ENCODE peak calls at places on chromosomes 13 and 19, in four cellular contexts. I is neural progenitor cell, C is fibroblast of lung, M is H1. U is an unnamed sample.

GRCh38 chr19:3178377-3178972 is at the start of gene S1PR4:
- DNase-seq in I (no peak), C (no peak), M (no peak), U (no peak)

GRCh38 chr13:109182777-109183465 is 553.5 kb downstream of the MYO16 start:
- DNase-seq in I (no peak), C (peak; percentile 53), M (no peak), U (no peak)

GRCh38 chr13:61136101-61136500 is 279.5 kb downstream of the PCDH20 start:
- DNase-seq in I (no peak), C (no peak), M (no peak), U (no peak)

GRCh38 chr19:37227996-37228395 is 10.0 kb downstream of the ZNF383 start:
- DNase-seq in I (peak; percentile 42), C (no peak), M (no peak), U (peak; percentile 23)

GRCh38 chr13:80881495-80882482 is 540.9 kb upstream of the SPRY2 start:
- DNase-seq in I (no peak), C (no peak), M (no peak), U (no peak)

GRCh38 chr19:16594131-16594586 is 21.9 kb upstream of the SLC35E1 start:
- DNase-seq in I (no peak), C (no peak), M (no peak), U (no peak)

GRCh38 chr19:49890349-49891311 is 6.1 kb downstream of the IL4I1 start:
- DNase-seq in I (peak; percentile 82), C (no peak), M (no peak), U (no peak)

GRCh38 chr13:113654591-113655357 is 3.2 kb downstream of the ATP4B start:
- DNase-seq in I (no peak), C (no peak), M (no peak), U (no peak)

GRCh38 chr13:36530050-36530789 is 97.9 kb downstream of the CCNA1 start:
- DNase-seq in I (peak; percentile 29), C (peak; percentile 88), M (no peak), U (peak; percentile 67)

GRCh38 chr13:73722120-73722519 is 412.1 kb downstream of the KLF12 start:
- DNase-seq in I (no peak), C (peak; percentile 86), M (no peak), U (peak; percentile 84)

GRCh38 chr13:40192516-40193257 is 473.8 kb downstream of the FOXO1 start:
- DNase-seq in I (no peak), C (no peak), M (no peak), U (no peak)

GRCh38 chr13:80341771-80342271 is 895 bp upstream of the SPRY2 start:
- DNase-seq in I (peak; percentile 89), C (peak; percentile 68), M (no peak), U (peak; percentile 89)

GRCh38 chr13:30394798-30395191 is 27.5 kb upstream of the UBE2L5 start:
- DNase-seq in I (no peak), C (no peak), M (no peak), U (no peak)

GRCh38 chr13:112069063-112069726 is 2.2 kb downstream of the SOX1 start:
- DNase-seq in I (peak; percentile 62), C (no peak), M (no peak), U (no peak)

GRCh38 chr19:51029718-51030117 is 3.3 kb upstream of the KLK11 start:
- DNase-seq in I (no peak), C (no peak), M (no peak), U (peak; percentile 25)

GRCh38 chr19:44847144-44848035 is 1.3 kb downstream of the NECTIN2 start:
- DNase-seq in I (peak; percentile 75), C (peak; percentile 61), M (no peak), U (peak; percentile 70)

GRCh38 chr19:18425515-18426415 is 6.6 kb downstream of the SSBP4 start:
- DNase-seq in I (no peak), C (peak; percentile 70), M (no peak), U (peak; percentile 51)

GRCh38 chr13:46015374-46015773 is 37.2 kb downstream of the ZC3H13 start:
- DNase-seq in I (no peak), C (peak; percentile 12), M (no peak), U (no peak)

GRCh38 chr19:10780368-10780767 is 55.6 kb downstream of the TMED1 start:
- DNase-seq in I (no peak), C (peak; percentile 84), M (no peak), U (no peak)

GRCh38 chr13:110394371-110394841 is 87.3 kb downstream of the COL4A2 start:
- DNase-seq in I (no peak), C (peak; percentile 83), M (no peak), U (no peak)

GRCh38 chr13:41658057-41658642 is 200.8 kb downstream of the RGCC start:
- DNase-seq in I (no peak), C (peak; percentile 59), M (no peak), U (no peak)

GRCh38 chr19:38441660-38442348 is 8.3 kb downstream of the RYR1 start:
- DNase-seq in I (peak; percentile 71), C (no peak), M (no peak), U (no peak)

GRCh38 chr19:52734340-52734892 is 428 bp downstream of the ZNF611 start:
- DNase-seq in I (peak; percentile 59), C (peak; percentile 22), M (no peak), U (peak; percentile 25)

GRCh38 chr13:41137951-41138350 is 5.3 kb upstream of the KBTBD6 start:
- DNase-seq in I (no peak), C (peak; percentile 79), M (no peak), U (no peak)

GRCh38 chr13:52968074-52968700 is 60.4 kb upstream of the OLFM4 start:
- DNase-seq in I (peak; percentile 92), C (peak; percentile 26), M (peak; percentile 90), U (peak; percentile 70)

GRCh38 chr13:26867451-26868067 is 107.0 kb upstream of the GPR12 start:
- DNase-seq in I (peak; percentile 46), C (peak; percentile 17), M (no peak), U (peak; percentile 29)

GRCh38 chr13:51303882-51304281 is 35.6 kb upstream of the SERPINE3 start:
- DNase-seq in I (no peak), C (no peak), M (no peak), U (no peak)

GRCh38 chr13:83865161-83866137 is 16.8 kb downstream of the SLITRK1 start:
- DNase-seq in I (no peak), C (no peak), M (no peak), U (no peak)

GRCh38 chr13:34667356-34668218 is 274.5 kb upstream of the NBEA start:
- DNase-seq in I (no peak), C (no peak), M (no peak), U (no peak)

GRCh38 chr19:6611441-6611852 is 20.5 kb upstream of the CD70 start:
- DNase-seq in I (no peak), C (no peak), M (no peak), U (no peak)

GRCh38 chr19:40394816-40395210 is 4.8 kb upstream of the HIPK4 start:
- DNase-seq in I (no peak), C (no peak), M (no peak), U (no peak)

GRCh38 chr19:40390084-40390742 is at the start of gene HIPK4:
- DNase-seq in I (no peak), C (no peak), M (no peak), U (no peak)

GRCh38 chr19:40392123-40392522 is 2.1 kb upstream of the HIPK4 start:
- DNase-seq in I (no peak), C (no peak), M (no peak), U (no peak)

GRCh38 chr19:40393894-40394815 is 4.2 kb upstream of the HIPK4 start:
- DNase-seq in I (no peak), C (no peak), M (no peak), U (no peak)

GRCh38 chr19:40392894-40393517 is 3.0 kb upstream of the HIPK4 start:
- DNase-seq in I (no peak), C (no peak), M (no peak), U (no peak)
- TF ChIP-seq CTCF in I (no peak), C (no peak), M (peak; percentile 47), U (no peak)

GRCh38 chr19:33220735-33221134 is 4.9 kb downstream of the SLC7A10 start:
- DNase-seq in I (no peak), C (no peak), M (no peak), U (no peak)
- TF ChIP-seq EZH2 in I (no peak), C (no peak), M (no peak), U (no peak)

DNA sequence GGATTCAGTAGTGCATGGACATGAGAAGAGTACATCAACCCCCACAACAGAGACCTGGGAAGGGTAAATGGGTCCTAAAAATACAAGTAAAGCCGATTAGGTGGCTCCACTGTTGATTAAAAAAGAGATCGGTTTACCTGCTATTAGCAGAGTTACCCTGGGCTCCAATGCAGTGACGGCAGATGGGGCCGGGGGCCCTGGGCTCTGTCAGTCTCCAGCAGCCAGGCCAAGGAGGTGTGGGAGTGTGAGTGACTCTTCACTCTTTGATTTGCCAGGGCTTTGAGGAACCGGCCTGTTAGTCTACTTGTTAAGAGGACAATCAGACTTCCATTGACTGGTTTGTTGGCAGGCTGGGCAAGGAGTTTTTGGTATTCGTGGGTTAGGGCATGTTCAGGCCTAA is 1368.7 kb downstream of the UQCRFS1 start:
- DNase-seq in I (no peak), C (no peak), M (no peak), U (no peak)
- H3K9me3 ChIP-seq in I (peaks cover 9% of the 10 kb centered on the region), C (no peaks in the 10 kb centered on the region), M (peaks cover 74% of the 10 kb centered on the region), U (peaks cover 45% of the 10 kb centered on the region)

DNA sequence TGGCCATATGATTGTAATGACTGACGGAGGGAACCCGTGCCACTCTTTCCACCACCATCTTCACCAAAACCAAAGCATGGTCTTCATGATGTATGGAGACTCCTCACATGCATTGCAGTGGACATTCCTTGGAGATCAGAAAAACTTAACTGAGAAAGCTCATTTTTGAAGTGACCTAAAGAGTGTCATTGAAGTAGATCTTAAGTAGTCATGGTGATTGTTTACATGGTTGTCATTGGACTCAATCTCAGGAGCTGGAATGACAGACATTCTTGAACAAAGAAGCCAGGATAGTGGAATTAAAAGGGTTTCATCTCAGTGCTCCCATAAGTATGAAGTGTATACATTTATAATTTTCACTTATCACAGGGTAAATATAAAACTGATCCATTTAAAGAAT is 236.7 kb upstream of the IPO5 start:
- DNase-seq in I (no peak), C (no peak), M (no peak), U (no peak)
- TF ChIP-seq CTCF in I (no peak), C (no peak), M (no peak), U (no peak)

GRCh38 chr13:85283408-85283807 is 515.8 kb downstream of the SLITRK6 start:
- DNase-seq in I (no peak), C (peak; percentile 22), M (no peak), U (no peak)
- TF ChIP-seq EZH2 in I (no peak), C (no peak), M (no peak), U (no peak)

GRCh38 chr13:95723428-95723827 is 46.5 kb downstream of the DNAJC3 start:
- DNase-seq in I (no peak), C (no peak), M (no peak), U (no peak)

GRCh38 chr13:95728957-95729356 is 52.0 kb downstream of the DNAJC3 start:
- DNase-seq in I (no peak), C (no peak), M (no peak), U (no peak)

DNA sequence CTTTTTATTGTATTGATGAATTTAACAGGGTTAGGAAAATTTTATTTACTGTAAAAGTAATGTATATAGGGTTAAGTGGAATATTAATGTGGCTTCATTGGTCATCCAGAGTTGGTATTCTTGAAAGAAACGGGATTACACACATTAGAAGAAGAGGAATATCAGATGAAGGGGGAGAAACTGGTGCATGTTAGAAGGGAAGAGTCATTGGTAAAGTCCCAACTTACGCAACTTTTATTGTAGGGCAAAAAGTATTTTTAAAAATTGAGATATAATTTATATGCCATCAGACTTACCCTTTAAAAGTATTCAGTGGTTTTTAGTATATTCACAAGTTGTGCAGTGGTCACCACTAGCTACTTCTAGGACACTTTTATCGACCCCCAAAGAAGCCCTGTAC is 47.3 kb downstream of the DNAJC3 start:
- DNase-seq in I (no peak), C (no peak), M (no peak), U (no peak)
- H3K9me3 ChIP-seq in I (no peaks in the 10 kb centered on the region), C (no peaks in the 10 kb centered on the region), M (no peaks in the 10 kb centered on the region), U (no peaks in the 10 kb centered on the region)

GRCh38 chr13:48233097-48233885 is at the start of gene ITM2B:
- DNase-seq in I (peak; percentile 91), C (peak; percentile 72), M (no peak), U (peak; percentile 83)
- TF ChIP-seq CTCF in I (peak; percentile 49), C (peak; percentile 15), M (peak; percentile 26), U (peak; percentile 44)